ENCODE peak calls at places on chromosome 16, in nine cellular contexts. V, X, Z, N, L, Y, S, P and G are unnamed samples.

GRCh38 chr16:25124503-25124902 is 13.0 kb downstream of the LCMT1 start:
- DNase-seq in V (no peak), X (no peak), Z (no peak), N (no peak), L (no peak), Y (no peak), S (no peak), P (no peak), G (no peak)

GRCh38 chr16:9124444-9124843 is 33.0 kb downstream of the HAPSTR1 start:
- DNase-seq in V (no peak), X (no peak), Z (no peak), N (no peak), L (no peak), Y (no peak), S (no peak), P (no peak), G (no peak)

GRCh38 chr16:89581045-89581695 is 5.6 kb downstream of the CPNE7 start:
- DNase-seq in V (no peak), X (peak; percentile 66), Z (no peak), N (no peak), L (no peak), Y (no peak), S (peak; percentile 99), P (peak; percentile 89), G (peak; percentile 76)

GRCh38 chr16:19980866-19981265 is 92.8 kb downstream of the GPR139 start:
- DNase-seq in V (no peak), X (peak; percentile 21), Z (peak; percentile 60), N (peak; percentile 41), L (no peak), Y (peak; percentile 77), S (peak; percentile 30), P (peak; percentile 15), G (peak; percentile 41)

GRCh38 chr16:87815567-87815966 is 49.8 kb upstream of the KLHDC4 start:
- DNase-seq in V (no peak), X (no peak), Z (peak; percentile 43), N (no peak), L (no peak), Y (no peak), S (no peak), P (no peak), G (no peak)

GRCh38 chr16:26816885-26817571 is 249.7 kb upstream of the C16orf82 start:
- DNase-seq in V (no peak), X (no peak), Z (no peak), N (no peak), L (no peak), Y (no peak), S (peak; percentile 89), P (peak; percentile 54), G (no peak)

GRCh38 chr16:89909777-89910716 is 8.6 kb upstream of the MC1R start:
- DNase-seq in V (peak; percentile 74), X (peak; percentile 42), Z (peak; percentile 86), N (peak; percentile 92), L (no peak), Y (peak; percentile 91), S (peak; percentile 93), P (peak; percentile 53), G (peak; percentile 84)

GRCh38 chr16:30527635-30528178 is 1.3 kb upstream of the ZNF768 start:
- DNase-seq in V (peak; percentile 88), X (no peak), Z (no peak), N (no peak), L (peak; percentile 51), Y (peak; percentile 65), S (peak; percentile 50), P (peak; percentile 28), G (no peak)

GRCh38 chr16:35598696-35599332 is 2139.4 kb downstream of the TP53TG3F start:
- DNase-seq in V (no peak), X (peak; percentile 57), Z (no peak), N (no peak), L (no peak), Y (no peak), S (no peak), P (no peak), G (no peak)

DNA sequence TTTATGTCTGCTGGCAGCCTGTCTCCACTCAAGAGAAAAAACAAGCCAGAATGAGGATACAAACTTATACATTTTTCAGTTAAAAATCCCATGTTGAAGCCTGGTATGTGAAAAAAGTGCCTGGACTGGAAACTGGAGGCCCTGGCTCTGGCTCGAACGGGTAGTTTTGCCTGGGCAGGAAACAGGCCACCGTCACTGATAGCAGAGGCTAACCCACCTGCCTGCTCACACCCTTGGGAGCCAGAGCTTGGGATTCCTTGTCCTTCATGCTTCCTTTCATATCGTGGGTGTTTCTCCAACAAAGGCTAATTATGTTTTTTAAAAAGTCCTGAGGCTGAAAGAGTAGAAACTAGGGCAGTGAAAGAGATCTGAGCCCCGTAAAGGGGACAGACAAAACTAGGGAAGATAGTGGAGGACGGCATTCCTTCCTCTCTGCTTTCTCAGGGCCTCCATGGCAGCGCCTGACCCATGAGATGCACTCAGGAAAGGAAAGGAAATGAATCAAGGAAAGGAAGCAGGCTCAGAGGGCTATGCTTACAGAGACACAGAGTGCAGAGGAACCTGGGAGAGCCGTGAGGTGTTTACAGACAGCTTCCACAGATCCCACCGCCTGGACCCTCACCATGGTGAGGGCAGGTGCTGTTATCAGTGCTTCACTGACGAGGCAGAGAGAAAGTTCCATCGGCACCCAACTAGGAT is 138.1 kb downstream of the PARN start:
- DNase-seq in V (no peak), X (no peak), Z (no peak), N (no peak), L (no peak), Y (no peak), S (no peak), P (no peak), G (no peak)
- H2AFZ ChIP-seq in V (no peak overlapping the region), X (no peak overlapping the region), Z (no peak overlapping the region), N (no peak overlapping the region), L (no peak overlapping the region), Y (no peak overlapping the region), S (no peak overlapping the region), P (no peak overlapping the region), G (no peak overlapping the region)

GRCh38 chr16:53142823-53143568 is 88.2 kb downstream of the CHD9 start:
- DNase-seq in V (no peak), X (no peak), Z (no peak), N (no peak), L (no peak), Y (no peak), S (peak; percentile 16), P (no peak), G (peak; percentile 34)
- TF ChIP-seq EZH2phosphoT487 in V (no peak), X (no peak), Z (no peak), N (no peak), L (no peak), Y (no peak), S (no peak), P (no peak), G (no peak)

GRCh38 chr16:50371036-50371716 is 2.4 kb upstream of the BRD7 start:
- DNase-seq in V (no peak), X (no peak), Z (no peak), N (no peak), L (no peak), Y (no peak), S (no peak), P (no peak), G (no peak)

GRCh38 chr16:50371936-50372595 is 3.3 kb upstream of the BRD7 start:
- DNase-seq in V (no peak), X (no peak), Z (peak; percentile 66), N (peak; percentile 64), L (no peak), Y (peak; percentile 56), S (peak; percentile 55), P (no peak), G (peak; percentile 63)

GRCh38 chr16:50368410-50369132 is at the start of gene BRD7:
- DNase-seq in V (peak; percentile 82), X (no peak), Z (peak; percentile 91), N (peak; percentile 97), L (peak; percentile 63), Y (peak; percentile 70), S (peak; percentile 79), P (peak; percentile 56), G (peak; percentile 91)

GRCh38 chr16:50367777-50368409 is 895 bp downstream of the BRD7 start:
- DNase-seq in V (no peak), X (no peak), Z (no peak), N (no peak), L (no peak), Y (peak; percentile 33), S (peak; percentile 58), P (peak; percentile 7), G (no peak)

GRCh38 chr16:50369133-50369804 is 481 bp upstream of the BRD7 start:
- DNase-seq in V (no peak), X (no peak), Z (no peak), N (no peak), L (no peak), Y (no peak), S (no peak), P (no peak), G (no peak)
- H2AFZ ChIP-seq in V (peak overlapping the region; percentile 94), X (peak overlapping the region; percentile 24), Z (peak overlapping the region; percentile 96), N (peak overlapping the region; percentile 100), L (peak overlapping the region; percentile 96), Y (peak overlapping the region; percentile 94), S (peak overlapping the region; percentile 94), P (peak overlapping the region; percentile 82), G (peak overlapping the region; percentile 89)

GRCh38 chr16:1206786-1207185 is 18.3 kb downstream of the TPSG1 start:
- DNase-seq in V (no peak), X (no peak), Z (no peak), N (no peak), L (no peak), Y (no peak), S (no peak), P (no peak), G (no peak)

GRCh38 chr16:1204941-1205340 is 20.1 kb downstream of the TPSG1 start:
- DNase-seq in V (no peak), X (no peak), Z (no peak), N (no peak), L (no peak), Y (no peak), S (no peak), P (no peak), G (no peak)

GRCh38 chr16:1208239-1208830 is 16.7 kb downstream of the TPSG1 start:
- DNase-seq in V (no peak), X (no peak), Z (no peak), N (no peak), L (no peak), Y (no peak), S (no peak), P (no peak), G (no peak)

GRCh38 chr16:1209081-1209480 is 16.0 kb downstream of the TPSG1 start:
- DNase-seq in V (no peak), X (no peak), Z (no peak), N (no peak), L (no peak), Y (no peak), S (no peak), P (no peak), G (no peak)

DNA sequence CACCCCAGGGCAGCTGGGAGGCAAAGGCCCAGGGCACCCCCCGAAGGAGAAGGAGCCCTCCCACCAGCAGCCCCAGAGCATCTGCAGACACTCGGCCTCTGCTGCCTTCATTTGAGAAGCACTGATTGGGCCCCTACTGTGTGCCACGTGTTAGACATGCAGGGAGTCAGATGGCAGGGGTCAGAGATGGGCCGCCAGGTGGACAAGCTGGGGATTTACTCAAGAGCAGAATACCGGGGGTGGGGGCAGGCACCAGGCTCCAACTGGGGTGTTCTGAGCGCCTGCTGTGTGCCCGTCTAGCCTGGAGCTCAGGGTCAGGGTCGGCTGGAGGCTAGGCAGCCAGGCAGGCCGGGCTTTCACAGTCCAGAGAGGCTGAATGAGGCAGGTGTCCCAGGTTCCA is 18.7 kb downstream of the TPSG1 start:
- DNase-seq in V (no peak), X (no peak), Z (no peak), N (no peak), L (no peak), Y (no peak), S (no peak), P (no peak), G (no peak)
- TF ChIP-seq EZH2phosphoT487 in V (no peak), X (no peak), Z (no peak), N (no peak), L (no peak), Y (no peak), S (no peak), P (no peak), G (no peak)